ENCODE peak calls at places on chromosomes 2 and 18, in four cellular contexts. One of them, this sample, is unnamed.

GRCh38 chr18:45690975-45691815 is 32.8 kb upstream of the SLC14A1 start:
- DNase-seq in cardiac fibroblast: peak
- DNase-seq in skeletal muscle cell: no peak
- DNase-seq in A549: peak
- DNase-seq in this sample: peak

GRCh38 chr2:223503746-223504145 is 98.4 kb downstream of the SCG2 start:
- DNase-seq in cardiac fibroblast: no peak
- DNase-seq in skeletal muscle cell: no peak
- DNase-seq in A549: no peak
- DNase-seq in this sample: no peak

GRCh38 chr2:80238692-80239469 is 65.7 kb downstream of the LRRTM1 start:
- DNase-seq in skeletal muscle cell: peak
- DNase-seq in A549: peak
- DNase-seq in cardiac fibroblast: peak
- DNase-seq in this sample: peak

GRCh38 chr2:239223330-239224248 is 177.2 kb downstream of the HDAC4 start:
- DNase-seq in skeletal muscle cell: peak
- DNase-seq in cardiac fibroblast: peak
- DNase-seq in A549: no peak
- DNase-seq in this sample: no peak

GRCh38 chr2:238702276-238702675 is 145.6 kb upstream of the TWIST2 start:
- DNase-seq in cardiac fibroblast: no peak
- DNase-seq in A549: no peak
- DNase-seq in skeletal muscle cell: no peak
- DNase-seq in this sample: no peak

GRCh38 chr2:216108310-216108966 is 710 bp upstream of the XRCC5 start:
- DNase-seq in skeletal muscle cell: no peak
- DNase-seq in A549: no peak
- DNase-seq in cardiac fibroblast: no peak
- DNase-seq in this sample: no peak

GRCh38 chr18:58221060-58221725 is 177.2 kb downstream of the NEDD4L start:
- DNase-seq in cardiac fibroblast: peak
- DNase-seq in skeletal muscle cell: no peak
- DNase-seq in A549: peak
- DNase-seq in this sample: no peak

GRCh38 chr18:43582120-43582519 is 304.8 kb upstream of the SYT4 start:
- DNase-seq in cardiac fibroblast: no peak
- DNase-seq in skeletal muscle cell: no peak
- DNase-seq in A549: no peak
- DNase-seq in this sample: no peak

GRCh38 chr2:10188211-10188610 is 65.7 kb downstream of the RRM2 start:
- DNase-seq in skeletal muscle cell: no peak
- DNase-seq in A549: peak
- DNase-seq in cardiac fibroblast: peak
- DNase-seq in this sample: no peak

GRCh38 chr2:131658769-131659131 is 131.1 kb downstream of the CCDC74A start:
- DNase-seq in cardiac fibroblast: no peak
- DNase-seq in skeletal muscle cell: no peak
- DNase-seq in A549: no peak
- DNase-seq in this sample: no peak

GRCh38 chr2:238170386-238171071 is 11.8 kb downstream of the ERFE start:
- DNase-seq in A549: no peak
- DNase-seq in skeletal muscle cell: no peak
- DNase-seq in cardiac fibroblast: peak
- DNase-seq in this sample: no peak

GRCh38 chr2:237440819-237441281 is 26.9 kb upstream of the COL6A3 start:
- DNase-seq in cardiac fibroblast: no peak
- DNase-seq in A549: no peak
- DNase-seq in skeletal muscle cell: no peak
- DNase-seq in this sample: no peak

GRCh38 chr2:9434484-9434883 is 11.0 kb downstream of the CPSF3 start:
- DNase-seq in cardiac fibroblast: no peak
- DNase-seq in A549: no peak
- DNase-seq in skeletal muscle cell: no peak
- DNase-seq in this sample: no peak

GRCh38 chr18:3151379-3152264 is 68.1 kb downstream of the MYOM1 start:
- DNase-seq in cardiac fibroblast: peak
- DNase-seq in A549: peak
- DNase-seq in skeletal muscle cell: no peak
- DNase-seq in this sample: peak

GRCh38 chr2:111101592-111101991 is 19.1 kb upstream of the BCL2L11 start:
- DNase-seq in cardiac fibroblast: no peak
- DNase-seq in A549: no peak
- DNase-seq in skeletal muscle cell: no peak
- DNase-seq in this sample: no peak

GRCh38 chr2:195628666-195629065 is 28.4 kb upstream of the SLC39A10 start:
- DNase-seq in cardiac fibroblast: no peak
- DNase-seq in A549: no peak
- DNase-seq in skeletal muscle cell: no peak
- DNase-seq in this sample: no peak

GRCh38 chr2:73176881-73177644 is 25.3 kb upstream of the NOTO start:
- DNase-seq in skeletal muscle cell: no peak
- DNase-seq in cardiac fibroblast: peak
- DNase-seq in A549: peak
- DNase-seq in this sample: peak

GRCh38 chr2:119638891-119639539 is 40.0 kb upstream of the TMEM177 start:
- DNase-seq in A549: no peak
- DNase-seq in skeletal muscle cell: no peak
- DNase-seq in cardiac fibroblast: peak
- DNase-seq in this sample: no peak

GRCh38 chr2:8393506-8393905 is 288.4 kb upstream of the ID2 start:
- DNase-seq in cardiac fibroblast: no peak
- DNase-seq in skeletal muscle cell: no peak
- DNase-seq in A549: no peak
- DNase-seq in this sample: no peak

GRCh38 chr2:150663143-150663542 is 175.7 kb upstream of the RND3 start:
- DNase-seq in cardiac fibroblast: peak
- DNase-seq in skeletal muscle cell: peak
- DNase-seq in A549: no peak
- DNase-seq in this sample: peak

GRCh38 chr2:227103583-227103982 is 60.4 kb downstream of the COL4A4 start:
- DNase-seq in A549: no peak
- DNase-seq in skeletal muscle cell: no peak
- DNase-seq in cardiac fibroblast: no peak
- DNase-seq in this sample: no peak

GRCh38 chr2:231436957-231437356 is 27.3 kb downstream of the NCL start:
- DNase-seq in skeletal muscle cell: no peak
- DNase-seq in cardiac fibroblast: no peak
- DNase-seq in A549: no peak
- DNase-seq in this sample: no peak

GRCh38 chr2:56450772-56451171 is 267.0 kb downstream of the CCDC85A start:
- DNase-seq in cardiac fibroblast: no peak
- DNase-seq in A549: no peak
- DNase-seq in skeletal muscle cell: no peak
- DNase-seq in this sample: no peak

GRCh38 chr2:119744335-119744939 is 15.3 kb upstream of the PTPN4 start:
- DNase-seq in A549: peak
- DNase-seq in cardiac fibroblast: peak
- DNase-seq in skeletal muscle cell: peak
- DNase-seq in this sample: no peak

GRCh38 chr2:47004905-47005495 is 89.4 kb upstream of the MCFD2 start:
- DNase-seq in skeletal muscle cell: no peak
- DNase-seq in cardiac fibroblast: no peak
- DNase-seq in A549: no peak
- DNase-seq in this sample: no peak

GRCh38 chr2:36502081-36502480 is 95.9 kb downstream of the FEZ2 start:
- DNase-seq in skeletal muscle cell: no peak
- DNase-seq in cardiac fibroblast: peak
- DNase-seq in A549: no peak
- DNase-seq in this sample: no peak

GRCh38 chr18:33837191-33837590 is 259.2 kb downstream of the ASXL3 start:
- DNase-seq in skeletal muscle cell: no peak
- DNase-seq in cardiac fibroblast: no peak
- DNase-seq in A549: no peak
- DNase-seq in this sample: no peak

GRCh38 chr18:22739789-22740188 is 193.3 kb upstream of the RBBP8 start:
- DNase-seq in cardiac fibroblast: no peak
- DNase-seq in skeletal muscle cell: no peak
- DNase-seq in A549: no peak
- DNase-seq in this sample: no peak
- H3K4me3 ChIP-seq in cardiac fibroblast: no peak
- H3K4me3 ChIP-seq in skeletal muscle cell: no peak
- H3K4me3 ChIP-seq in A549: no peak
- H3K4me3 ChIP-seq in this sample: no peak

GRCh38 chr2:18047896-18048657 is 169.6 kb downstream of the KCNS3 start:
- DNase-seq in skeletal muscle cell: no peak
- DNase-seq in A549: peak
- DNase-seq in cardiac fibroblast: peak
- DNase-seq in this sample: peak
- H3K4me3 ChIP-seq in skeletal muscle cell: no peak
- H3K4me3 ChIP-seq in A549: no peak
- H3K4me3 ChIP-seq in cardiac fibroblast: no peak
- H3K4me3 ChIP-seq in this sample: no peak

GRCh38 chr2:218859994-218860831 is 608 bp downstream of the WNT6 start:
- DNase-seq in cardiac fibroblast: no peak
- DNase-seq in A549: no peak
- DNase-seq in skeletal muscle cell: no peak
- DNase-seq in this sample: no peak

GRCh38 chr2:218857371-218858137 is 2.1 kb upstream of the WNT6 start:
- DNase-seq in A549: no peak
- DNase-seq in skeletal muscle cell: no peak
- DNase-seq in cardiac fibroblast: peak
- DNase-seq in this sample: no peak

GRCh38 chr2:218859556-218859993 is at the start of gene WNT6:
- DNase-seq in A549: no peak
- DNase-seq in skeletal muscle cell: no peak
- DNase-seq in cardiac fibroblast: no peak
- DNase-seq in this sample: no peak

GRCh38 chr2:218858138-218858445 is 1.5 kb upstream of the WNT6 start:
- DNase-seq in A549: no peak
- DNase-seq in skeletal muscle cell: no peak
- DNase-seq in cardiac fibroblast: no peak
- DNase-seq in this sample: no peak

DNA sequence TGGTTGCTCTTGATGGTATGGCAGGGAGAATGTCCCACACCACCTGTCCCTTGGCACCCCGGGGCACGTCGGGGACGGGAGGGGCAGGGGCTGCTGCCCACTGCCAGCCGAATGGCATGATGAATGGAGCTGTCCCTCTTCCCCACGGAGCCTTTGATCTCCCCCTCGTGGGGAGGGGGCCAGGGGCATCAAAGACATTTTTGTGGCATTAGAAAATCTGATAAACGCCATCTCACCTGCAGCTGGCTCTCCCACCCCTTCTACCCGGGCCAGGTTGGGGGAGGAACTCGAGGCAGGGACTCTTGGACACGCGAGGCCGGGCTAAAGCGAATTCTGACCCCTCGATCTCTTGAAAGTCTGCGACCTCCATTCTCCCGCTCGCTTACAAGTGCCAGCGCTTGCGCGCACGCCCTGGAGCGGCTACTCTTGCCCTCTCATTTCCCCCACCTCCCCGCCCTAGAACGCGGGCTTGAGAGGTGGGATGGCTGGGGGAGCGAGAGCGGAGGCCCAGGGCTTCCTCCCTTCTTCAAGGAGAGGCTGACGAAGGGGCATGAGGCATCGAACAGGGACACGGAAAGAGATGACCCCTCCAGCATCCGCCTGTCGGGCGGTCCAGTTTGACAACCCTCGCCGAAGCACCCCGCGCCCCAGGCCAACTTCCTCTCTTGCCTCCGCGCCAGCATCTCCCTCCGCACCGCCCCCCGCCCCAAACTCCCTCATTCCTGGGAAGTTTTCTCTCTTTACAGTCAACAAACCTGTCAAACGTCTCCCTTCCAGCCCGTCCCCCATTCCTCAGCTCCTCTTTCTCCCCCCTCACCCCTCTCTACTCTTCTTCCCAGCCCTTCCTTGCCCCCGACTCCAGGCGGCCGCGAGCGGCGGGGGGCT is 692 bp upstream of the WNT6 start:
- DNase-seq in cardiac fibroblast: no peak
- DNase-seq in A549: no peak
- DNase-seq in skeletal muscle cell: no peak
- DNase-seq in this sample: no peak
- H3K4me3 ChIP-seq in cardiac fibroblast: no peak
- H3K4me3 ChIP-seq in A549: peak
- H3K4me3 ChIP-seq in skeletal muscle cell: peak
- H3K4me3 ChIP-seq in this sample: no peak

GRCh38 chr2:70948350-70949003 is 12.8 kb downstream of the ATP6V1B1 start:
- DNase-seq in skeletal muscle cell: peak
- DNase-seq in cardiac fibroblast: peak
- DNase-seq in A549: peak
- DNase-seq in this sample: peak
- H3K4me3 ChIP-seq in skeletal muscle cell: peak
- H3K4me3 ChIP-seq in cardiac fibroblast: peak
- H3K4me3 ChIP-seq in A549: peak
- H3K4me3 ChIP-seq in this sample: peak

GRCh38 chr2:207143474-207144190 is 22.1 kb downstream of the KLF7 start:
- DNase-seq in skeletal muscle cell: no peak
- DNase-seq in A549: no peak
- DNase-seq in cardiac fibroblast: peak
- DNase-seq in this sample: no peak
- H3K4me3 ChIP-seq in skeletal muscle cell: no peak
- H3K4me3 ChIP-seq in A549: no peak
- H3K4me3 ChIP-seq in cardiac fibroblast: no peak
- H3K4me3 ChIP-seq in this sample: no peak

GRCh38 chr18:26415041-26415440 is 133.3 kb downstream of the KCTD1 start:
- DNase-seq in A549: no peak
- DNase-seq in cardiac fibroblast: no peak
- DNase-seq in skeletal muscle cell: no peak
- DNase-seq in this sample: no peak
- H3K4me3 ChIP-seq in A549: no peak
- H3K4me3 ChIP-seq in cardiac fibroblast: no peak
- H3K4me3 ChIP-seq in skeletal muscle cell: no peak
- H3K4me3 ChIP-seq in this sample: no peak

DNA sequence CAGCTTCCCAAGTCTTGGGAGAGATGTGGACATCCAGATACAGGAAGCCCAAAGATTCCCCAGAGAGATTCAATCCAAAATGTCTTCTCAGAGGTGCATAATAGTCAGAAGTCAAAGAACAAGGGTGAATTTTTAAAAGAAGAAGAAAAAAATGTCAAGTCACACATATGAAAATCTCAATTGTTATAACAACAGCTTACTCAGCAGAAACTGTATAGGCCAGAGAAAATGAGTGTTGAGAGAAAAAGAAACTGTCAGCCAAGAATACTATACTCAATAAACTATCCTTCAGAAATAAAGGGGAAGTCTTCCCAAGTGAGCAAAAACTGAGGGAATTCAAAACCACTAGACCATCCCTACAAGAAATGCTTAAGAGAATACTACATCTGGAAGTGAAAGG is 612.9 kb upstream of the POU3F3 start:
- DNase-seq in skeletal muscle cell: no peak
- DNase-seq in cardiac fibroblast: no peak
- DNase-seq in A549: no peak
- DNase-seq in this sample: no peak
- H3K4me3 ChIP-seq in skeletal muscle cell: no peak
- H3K4me3 ChIP-seq in cardiac fibroblast: no peak
- H3K4me3 ChIP-seq in A549: no peak
- H3K4me3 ChIP-seq in this sample: no peak

GRCh38 chr18:48440924-48441323 is 31.7 kb upstream of the ZBTB7C start:
- DNase-seq in A549: no peak
- DNase-seq in skeletal muscle cell: no peak
- DNase-seq in cardiac fibroblast: no peak
- DNase-seq in this sample: no peak
- H3K4me3 ChIP-seq in A549: no peak
- H3K4me3 ChIP-seq in skeletal muscle cell: no peak
- H3K4me3 ChIP-seq in cardiac fibroblast: no peak
- H3K4me3 ChIP-seq in this sample: no peak